ENCODE peak calls at places on chromosomes 3 and 15, in eight cellular contexts. B, D, E, A, G, R, C and Y are unnamed samples.
A peak's percentile ranks its signal among the peaks of the same experiment; 100 is the strongest.

GRCh38 chr3:184574552-184575430 is 13.2 kb downstream of the EPHB3 start:
- DNase-seq in G (no peak), B (no peak), E (no peak), D (no peak), R (no peak), A (no peak), C (no peak), Y (peak; percentile 86)

GRCh38 chr3:184347321-184348056 is 10.1 kb downstream of the FAM131A start:
- DNase-seq in B (no peak), G (no peak), E (no peak), R (no peak), C (no peak), A (no peak), D (peak; percentile 54), Y (no peak)

GRCh38 chr3:87145553-87145952 is 81.6 kb upstream of the CHMP2B start:
- DNase-seq in C (peak; percentile 50), G (no peak), E (no peak), B (no peak), D (peak; percentile 7), A (no peak), R (peak; percentile 48), Y (peak; percentile 67)

GRCh38 chr3:114411811-114412803 is 118.3 kb downstream of the TIGIT start:
- DNase-seq in D (peak; percentile 61), G (no peak), C (no peak), A (peak; percentile 58), R (peak; percentile 7), B (peak; percentile 84), E (no peak), Y (no peak)

GRCh38 chr3:12879191-12879815 is 37.9 kb upstream of the RPL32 start:
- DNase-seq in G (no peak), B (no peak), E (no peak), R (no peak), C (no peak), A (no peak), D (no peak), Y (no peak)

GRCh38 chr3:12345141-12345561 is 56.3 kb downstream of the PPARG start:
- DNase-seq in R (peak; percentile 85), B (peak; percentile 50), D (peak; percentile 76), E (no peak), G (no peak), C (no peak), A (no peak), Y (no peak)

GRCh38 chr3:179811321-179812095 is 158.7 kb downstream of the USP13 start:
- DNase-seq in E (no peak), D (peak; percentile 89), B (peak; percentile 89), A (peak; percentile 62), R (peak; percentile 88), G (peak; percentile 40), C (peak; percentile 69), Y (peak; percentile 55)

GRCh38 chr3:134311265-134311664 is 60.6 kb upstream of the RYK start:
- DNase-seq in D (peak; percentile 40), B (no peak), R (peak; percentile 12), C (no peak), G (no peak), A (no peak), E (no peak), Y (no peak)

GRCh38 chr3:42013652-42014442 is 51.9 kb upstream of the ULK4 start:
- DNase-seq in E (peak; percentile 85), D (no peak), B (no peak), R (peak; percentile 11), C (peak; percentile 52), G (no peak), A (peak; percentile 26), Y (peak; percentile 25)

GRCh38 chr15:56532766-56533455 is 68.0 kb upstream of the MNS1 start:
- DNase-seq in R (no peak), B (no peak), D (no peak), E (no peak), C (no peak), G (no peak), A (no peak), Y (no peak)

GRCh38 chr3:175075269-175075668 is 216.1 kb downstream of the NAALADL2 start:
- DNase-seq in D (peak; percentile 73), E (no peak), B (no peak), C (no peak), R (peak; percentile 49), A (no peak), G (no peak), Y (no peak)

GRCh38 chr3:65265511-65265910 is 577.7 kb upstream of the ADAMTS9 start:
- DNase-seq in R (no peak), E (no peak), C (no peak), D (no peak), B (no peak), G (no peak), A (no peak), Y (no peak)

GRCh38 chr3:122415762-122416654 is at the start of gene WDR5B:
- DNase-seq in D (peak; percentile 98), E (peak; percentile 99), G (peak; percentile 98), C (peak; percentile 95), R (peak; percentile 99), B (peak; percentile 98), A (peak; percentile 97), Y (peak; percentile 97)

GRCh38 chr3:4060064-4060463 is 243.1 kb upstream of the SETMAR start:
- DNase-seq in C (no peak), B (no peak), R (no peak), E (no peak), D (no peak), A (no peak), G (no peak), Y (no peak)

GRCh38 chr3:127911421-127911931 is 3.6 kb upstream of the KBTBD12 start:
- DNase-seq in G (no peak), R (no peak), A (no peak), D (no peak), C (no peak), E (no peak), B (no peak), Y (no peak)

GRCh38 chr3:52877085-52877484 is 20.3 kb downstream of the STIMATE start:
- DNase-seq in E (no peak), G (no peak), A (no peak), C (no peak), B (no peak), D (no peak), R (no peak), Y (no peak)

GRCh38 chr3:52880047-52880446 is 17.3 kb downstream of the STIMATE start:
- DNase-seq in G (no peak), C (no peak), E (no peak), D (no peak), B (no peak), A (no peak), R (no peak), Y (no peak)

GRCh38 chr3:52880474-52880873 is 16.9 kb downstream of the STIMATE start:
- DNase-seq in B (no peak), D (no peak), R (no peak), C (no peak), G (peak; percentile 24), A (no peak), E (no peak), Y (no peak)

GRCh38 chr3:52879581-52879980 is 17.8 kb downstream of the STIMATE start:
- DNase-seq in A (no peak), G (no peak), E (no peak), R (no peak), B (no peak), C (no peak), D (no peak), Y (no peak)

DNA sequence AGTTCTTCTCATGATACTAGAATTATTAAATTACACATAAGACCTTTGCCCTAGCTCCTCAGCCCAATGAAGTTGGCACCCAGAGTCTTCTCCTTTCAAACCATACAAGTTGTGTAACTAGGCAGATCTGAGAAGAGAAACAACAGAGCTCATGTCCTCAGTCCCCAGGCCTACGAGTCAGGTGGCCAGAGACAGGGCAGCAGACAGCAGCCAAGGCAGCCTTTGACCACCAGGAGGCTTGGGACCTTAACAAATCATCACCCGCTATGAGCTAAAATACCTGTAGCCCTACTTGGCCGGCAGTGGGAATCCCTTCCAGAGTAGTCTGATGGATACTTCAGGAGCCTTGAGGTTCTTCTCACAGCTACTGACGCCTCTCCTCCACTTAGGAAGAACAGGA is 18.3 kb downstream of the STIMATE start:
- DNase-seq in C (no peak), B (no peak), D (no peak), R (no peak), A (no peak), E (no peak), G (no peak), Y (no peak)
- TF ChIP-seq CTCF in C (peak; percentile 5), B (peak; percentile 34), D (no peak), R (no peak), A (no peak), E (no peak), G (no peak), Y (no peak)

DNA sequence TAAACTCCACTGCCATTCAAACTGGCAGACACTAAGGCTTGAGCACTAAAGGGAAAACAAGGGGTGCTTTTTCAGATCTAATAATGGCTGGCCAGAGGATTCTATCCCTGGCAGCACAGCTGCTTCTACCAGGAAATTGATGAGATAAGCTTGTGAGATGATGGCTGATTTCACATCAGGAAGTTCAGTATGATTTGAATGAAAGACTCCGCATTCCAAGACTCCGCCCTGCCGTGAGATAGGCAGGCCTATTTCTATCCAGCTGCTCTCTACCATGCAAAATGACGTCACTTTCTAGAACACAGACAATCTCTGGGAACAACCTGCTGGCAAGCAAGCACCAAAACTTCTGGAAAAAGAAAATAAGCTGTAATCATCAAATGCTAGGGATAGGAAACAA is 171.8 kb downstream of the WDR76 start:
- DNase-seq in B (peak; percentile 61), D (peak; percentile 70), C (no peak), A (peak; percentile 55), G (no peak), R (no peak), E (no peak), Y (peak; percentile 17)
- H3K4me3 ChIP-seq in B (no peak overlapping the region), D (no peak overlapping the region), C (no peak overlapping the region), A (no peak overlapping the region), G (no peak overlapping the region), R (no peak overlapping the region), E (no peak overlapping the region), Y (no peak overlapping the region)

GRCh38 chr3:137222736-137223135 is 265.0 kb downstream of the IL20RB start:
- DNase-seq in E (no peak), D (no peak), A (no peak), G (no peak), C (no peak), B (no peak), R (no peak), Y (no peak)

DNA sequence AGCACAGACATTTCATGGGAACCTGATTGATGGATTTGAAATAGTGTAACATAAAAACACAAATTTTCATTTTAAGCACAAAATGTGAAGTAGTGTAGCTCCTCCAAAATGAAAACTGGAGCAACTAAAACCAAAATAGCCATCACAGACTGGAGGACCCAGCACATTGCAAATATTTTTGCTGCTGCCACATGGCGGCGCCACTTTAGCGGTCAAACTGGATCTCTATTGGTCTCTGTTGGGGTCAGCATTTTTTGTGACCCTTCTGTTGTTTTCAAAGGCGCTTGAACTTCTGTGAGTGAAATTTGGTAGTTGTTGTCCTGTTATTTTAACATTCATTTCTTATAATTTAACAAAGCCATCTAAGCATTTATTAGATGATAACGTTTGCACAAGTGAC is 259.9 kb downstream of the IL20RB start:
- DNase-seq in D (no peak), E (no peak), R (no peak), C (peak; percentile 12), A (peak; percentile 53), G (no peak), B (no peak), Y (peak; percentile 39)
- TF ChIP-seq CTCF in D (no peak), E (no peak), R (peak; percentile 54), C (peak; percentile 62), A (peak; percentile 46), G (peak; percentile 52), B (peak; percentile 14), Y (peak; percentile 59)

GRCh38 chr3:36381311-36381956 is 1.1 kb downstream of the STAC start:
- DNase-seq in C (no peak), D (no peak), E (no peak), R (no peak), A (no peak), B (no peak), G (no peak), Y (no peak)

GRCh38 chr3:36380171-36381031 is at the start of gene STAC:
- DNase-seq in G (no peak), R (peak; percentile 71), E (peak; percentile 86), C (no peak), A (peak; percentile 36), D (no peak), B (no peak), Y (peak; percentile 86)
- H3K4me3 ChIP-seq in G (no peak within 1 kb of the TSS), R (peak within 1 kb of the TSS; percentile 74), E (peak within 1 kb of the TSS; percentile 75), C (no peak within 1 kb of the TSS), A (peak within 1 kb of the TSS; percentile 48), D (peak within 1 kb of the TSS; percentile 30), B (peak within 1 kb of the TSS; percentile 75), Y (peak within 1 kb of the TSS; percentile 89)